ENCODE peak calls at places on chromosomes 3 and 15, in nine cellular contexts. X is Kasumi-1; K is AG20443; Q is stimulated activated CD4-positive, alpha-beta T cell treated with anti-CD3 and anti-CD28 coated beads, Interleukin-1b, Interleukin-23, amount 100 ng/mL, for 4 hours; G is activated CD8-positive, alpha-beta memory T cell treated with anti-CD3 and anti-CD28 coated beads for 48 hours; E is GF-D8; S is T-helper 2 cell; L is ELR; T is posterior cingulate gyrus. Y is an unnamed sample.

GRCh38 chr3:122005033-122005565 is 16.9 kb downstream of the ILDR1 start:
- DNase-seq in S (no peak), Q (no peak), K (no peak), E (no peak), T (no peak), X (no peak), G (no peak), L (no peak), Y (no peak)

GRCh38 chr3:71245052-71245488 is 338.5 kb downstream of the FOXP1 start:
- DNase-seq in X (no peak), K (peak), S (no peak), E (no peak), L (peak), T (no peak), Q (no peak), G (no peak), Y (no peak)

GRCh38 chr3:63791974-63792373 is 27.1 kb upstream of the C3orf49 start:
- DNase-seq in S (no peak), T (no peak), X (no peak), L (peak), E (no peak), G (no peak), Q (no peak), K (peak), Y (no peak)

GRCh38 chr3:3102751-3103150 is 7.4 kb downstream of the IL5RA start:
- DNase-seq in K (no peak), X (no peak), T (no peak), S (no peak), G (no peak), L (no peak), E (no peak), Q (no peak), Y (no peak)

GRCh38 chr3:183541235-183541655 is 14.3 kb downstream of the KLHL6 start:
- DNase-seq in G (no peak), E (no peak), Q (no peak), X (no peak), L (no peak), S (no peak), K (no peak), T (no peak), Y (no peak)

GRCh38 chr3:67289626-67290025 is 291.5 kb downstream of the KBTBD8 start:
- DNase-seq in K (no peak), L (no peak), S (no peak), X (no peak), T (no peak), G (no peak), E (no peak), Q (no peak), Y (no peak)

GRCh38 chr15:71612066-71612715 is 198.2 kb upstream of the NR2E3 start:
- DNase-seq in T (no peak), E (no peak), S (no peak), K (no peak), G (no peak), Q (no peak), X (no peak), L (no peak), Y (no peak)

GRCh38 chr3:168546707-168547106 is 451.0 kb upstream of the GOLIM4 start:
- DNase-seq in L (no peak), Q (no peak), T (no peak), S (no peak), G (no peak), E (no peak), X (no peak), K (no peak), Y (no peak)

GRCh38 chr15:62262305-62262941 is 97.3 kb upstream of the C2CD4B start:
- DNase-seq in K (no peak), G (no peak), L (no peak), T (no peak), S (no peak), E (no peak), X (no peak), Q (no peak), Y (no peak)

GRCh38 chr3:83946554-83946953 is 1012.2 kb upstream of the CADM2 start:
- DNase-seq in S (no peak), E (peak), K (no peak), L (no peak), Q (no peak), T (no peak), G (no peak), X (peak), Y (no peak)

GRCh38 chr3:27960133-27960532 is 238.0 kb upstream of the EOMES start:
- DNase-seq in G (no peak), L (peak), Q (no peak), T (no peak), S (no peak), E (no peak), X (no peak), K (peak), Y (no peak)

GRCh38 chr3:183554377-183554776 is 1.1 kb downstream of the KLHL6 start:
- DNase-seq in G (no peak), X (peak), Q (no peak), L (no peak), E (no peak), T (no peak), K (no peak), S (peak), Y (no peak)

GRCh38 chr3:186225603-186226002 is 116.7 kb upstream of the ETV5 start:
- DNase-seq in K (no peak), G (no peak), Q (no peak), L (no peak), E (no peak), S (no peak), T (no peak), X (no peak), Y (no peak)

GRCh38 chr15:33524274-33524673 is 213.5 kb downstream of the RYR3 start:
- DNase-seq in L (no peak), T (no peak), G (no peak), E (no peak), X (no peak), S (no peak), K (no peak), Q (no peak), Y (no peak)

GRCh38 chr3:143201066-143201465 is 81.5 kb downstream of the CHST2 start:
- DNase-seq in Q (no peak), S (no peak), E (no peak), K (no peak), X (no peak), L (no peak), G (no peak), T (no peak), Y (no peak)

GRCh38 chr3:9590282-9590791 is 36.7 kb upstream of the LHFPL4 start:
- DNase-seq in X (no peak), L (no peak), S (no peak), Q (no peak), T (peak), G (no peak), E (peak), K (no peak), Y (no peak)

GRCh38 chr15:25689592-25689991 is 173.5 kb downstream of the ATP10A start:
- DNase-seq in S (no peak), G (no peak), E (no peak), T (no peak), Q (no peak), L (no peak), X (no peak), K (no peak), Y (no peak)

GRCh38 chr3:193780371-193780770 is 187.4 kb downstream of the OPA1 start:
- DNase-seq in L (no peak), K (no peak), G (no peak), X (no peak), S (no peak), Q (no peak), E (no peak), T (no peak), Y (no peak)

GRCh38 chr3:127012091-127012490 is 29.2 kb downstream of the PLXNA1 start:
- DNase-seq in L (peak), Q (no peak), E (no peak), G (no peak), S (no peak), X (no peak), K (peak), T (no peak), Y (no peak)

GRCh38 chr3:50442940-50443579 is 60.4 kb downstream of the CACNA2D2 start:
- DNase-seq in T (peak), S (no peak), X (no peak), G (no peak), Q (no peak), E (no peak), K (no peak), L (no peak), Y (no peak)

GRCh38 chr15:27582741-27583400 is 516.2 kb downstream of the OCA2 start:
- DNase-seq in G (no peak), K (no peak), T (no peak), X (no peak), L (no peak), E (no peak), S (no peak), Q (no peak), Y (no peak)

GRCh38 chr15:40939909-40940801 is 11.0 kb downstream of the DLL4 start:
- DNase-seq in Q (no peak), K (no peak), S (no peak), E (no peak), X (peak), G (no peak), L (no peak), T (no peak), Y (no peak)

GRCh38 chr3:126498936-126499335 is 18.6 kb downstream of the UROC1 start:
- DNase-seq in E (no peak), L (no peak), Q (no peak), T (peak), S (no peak), K (no peak), X (no peak), G (no peak), Y (no peak)

GRCh38 chr3:38641461-38642110 is 7.9 kb downstream of the SCN5A start:
- DNase-seq in S (no peak), X (no peak), E (no peak), Q (no peak), G (no peak), T (peak), L (no peak), K (no peak), Y (no peak)

GRCh38 chr3:104452697-104453096 is 914.0 kb upstream of the ALCAM start:
- DNase-seq in T (no peak), K (no peak), X (no peak), E (no peak), Q (no peak), S (no peak), G (no peak), L (no peak), Y (no peak)

GRCh38 chr3:10945683-10946287 is 46.8 kb upstream of the SLC6A1 start:
- DNase-seq in Q (peak), L (peak), S (peak), E (no peak), G (peak), T (peak), X (peak), K (peak), Y (no peak)

GRCh38 chr3:177968891-177969290 is 567.3 kb upstream of the KCNMB2 start:
- DNase-seq in E (no peak), T (no peak), X (no peak), K (no peak), L (peak), G (no peak), S (no peak), Q (no peak), Y (no peak)

GRCh38 chr3:52277071-52277964 is 1.1 kb downstream of the WDR82 start:
- DNase-seq in G (peak), Q (peak), T (peak), K (peak), L (peak), E (peak), S (peak), X (peak), Y (no peak)

GRCh38 chr15:78388865-78389264 is 48.7 kb downstream of the CRABP1 start:
- DNase-seq in K (no peak), Q (no peak), S (no peak), G (no peak), X (no peak), L (no peak), E (no peak), T (no peak), Y (no peak)

GRCh38 chr15:88992912-88993376 is 79.8 kb upstream of the MFGE8 start:
- DNase-seq in E (no peak), Q (no peak), S (no peak), T (no peak), K (no peak), X (no peak), G (no peak), L (no peak), Y (no peak)

GRCh38 chr15:67130673-67131601 is 65.5 kb downstream of the SMAD3 start:
- DNase-seq in K (peak), S (peak), E (no peak), X (no peak), L (peak), Q (no peak), T (no peak), G (no peak), Y (no peak)

GRCh38 chr3:152769523-152769922 is 65.4 kb upstream of the P2RY1 start:
- DNase-seq in Q (no peak), S (no peak), T (no peak), L (no peak), K (no peak), G (no peak), E (no peak), X (no peak), Y (no peak)

GRCh38 chr3:154129625-154130024 is 8.4 kb downstream of the ARHGEF26 start:
- DNase-seq in S (no peak), K (no peak), L (no peak), G (no peak), Q (no peak), X (no peak), E (no peak), T (no peak), Y (no peak)

GRCh38 chr3:157427906-157428305 is 8.7 kb upstream of the PTX3 start:
- DNase-seq in G (no peak), K (no peak), L (no peak), S (no peak), T (no peak), E (no peak), X (no peak), Q (no peak), Y (no peak)

GRCh38 chr15:84961114-84961452 is 20.6 kb upstream of the PDE8A start:
- DNase-seq in G (no peak), X (no peak), K (no peak), Q (no peak), S (no peak), L (peak), E (no peak), T (no peak), Y (no peak)

Y was measured in NCI-H1048.